ENCODE peak calls at places on chromosomes 7 and 10, in four cellular contexts. One of them, this sample, is unnamed.

GRCh38 chr7:81887098-81887497 is 117.3 kb upstream of the HGF start:
- DNase-seq in NCI-H1105 treated with DMSO at 0.1 percent for 48 hours: peak
- DNase-seq in smooth muscle cell of the brain vasculature: no peak
- DNase-seq in nucleus accumbens: no peak
- DNase-seq in this sample: peak

GRCh38 chr10:129614341-129614740 is 147.3 kb downstream of the MGMT start:
- DNase-seq in nucleus accumbens: no peak
- DNase-seq in smooth muscle cell of the brain vasculature: no peak
- DNase-seq in NCI-H1105 treated with DMSO at 0.1 percent for 48 hours: no peak
- DNase-seq in this sample: no peak

GRCh38 chr10:85510682-85511081 is 855.9 kb downstream of the GRID1 start:
- DNase-seq in nucleus accumbens: no peak
- DNase-seq in NCI-H1105 treated with DMSO at 0.1 percent for 48 hours: no peak
- DNase-seq in smooth muscle cell of the brain vasculature: no peak
- DNase-seq in this sample: no peak

GRCh38 chr10:75773139-75773801 is 341.8 kb downstream of the LRMDA start:
- DNase-seq in smooth muscle cell of the brain vasculature: peak
- DNase-seq in NCI-H1105 treated with DMSO at 0.1 percent for 48 hours: no peak
- DNase-seq in nucleus accumbens: no peak
- DNase-seq in this sample: peak

GRCh38 chr10:103641326-103641725 is 147.8 kb downstream of the NEURL1 start:
- DNase-seq in NCI-H1105 treated with DMSO at 0.1 percent for 48 hours: no peak
- DNase-seq in smooth muscle cell of the brain vasculature: no peak
- DNase-seq in nucleus accumbens: no peak
- DNase-seq in this sample: no peak

GRCh38 chr10:86801995-86802394 is 45.6 kb downstream of the BMPR1A start:
- DNase-seq in NCI-H1105 treated with DMSO at 0.1 percent for 48 hours: no peak
- DNase-seq in nucleus accumbens: no peak
- DNase-seq in smooth muscle cell of the brain vasculature: no peak
- DNase-seq in this sample: no peak

GRCh38 chr7:119929891-119930290 is 343.1 kb upstream of the KCND2 start:
- DNase-seq in NCI-H1105 treated with DMSO at 0.1 percent for 48 hours: no peak
- DNase-seq in smooth muscle cell of the brain vasculature: no peak
- DNase-seq in nucleus accumbens: no peak
- DNase-seq in this sample: no peak

GRCh38 chr10:110918269-110918632 is 729 bp downstream of the BBIP1 start:
- DNase-seq in nucleus accumbens: no peak
- DNase-seq in NCI-H1105 treated with DMSO at 0.1 percent for 48 hours: peak
- DNase-seq in smooth muscle cell of the brain vasculature: peak
- DNase-seq in this sample: peak

GRCh38 chr7:43876976-43877745 is 7.8 kb upstream of the MRPS24 start:
- DNase-seq in NCI-H1105 treated with DMSO at 0.1 percent for 48 hours: no peak
- DNase-seq in nucleus accumbens: no peak
- DNase-seq in smooth muscle cell of the brain vasculature: no peak
- DNase-seq in this sample: no peak

GRCh38 chr10:97550336-97551149 is 22.0 kb upstream of the ANKRD2 start:
- DNase-seq in NCI-H1105 treated with DMSO at 0.1 percent for 48 hours: no peak
- DNase-seq in nucleus accumbens: no peak
- DNase-seq in smooth muscle cell of the brain vasculature: no peak
- DNase-seq in this sample: no peak

GRCh38 chr10:63707254-63707910 is 186.2 kb downstream of the REEP3 start:
- DNase-seq in NCI-H1105 treated with DMSO at 0.1 percent for 48 hours: peak
- DNase-seq in smooth muscle cell of the brain vasculature: peak
- DNase-seq in nucleus accumbens: no peak
- DNase-seq in this sample: peak

GRCh38 chr10:11451640-11452260 is 159.7 kb downstream of the USP6NL start:
- DNase-seq in NCI-H1105 treated with DMSO at 0.1 percent for 48 hours: no peak
- DNase-seq in smooth muscle cell of the brain vasculature: no peak
- DNase-seq in nucleus accumbens: no peak
- DNase-seq in this sample: no peak

GRCh38 chr10:3623746-3624145 is 161.3 kb downstream of the KLF6 start:
- DNase-seq in smooth muscle cell of the brain vasculature: no peak
- DNase-seq in nucleus accumbens: no peak
- DNase-seq in NCI-H1105 treated with DMSO at 0.1 percent for 48 hours: no peak
- DNase-seq in this sample: peak

GRCh38 chr10:24873281-24873683 is 79.1 kb downstream of the PRTFDC1 start:
- DNase-seq in nucleus accumbens: no peak
- DNase-seq in smooth muscle cell of the brain vasculature: peak
- DNase-seq in NCI-H1105 treated with DMSO at 0.1 percent for 48 hours: no peak
- DNase-seq in this sample: peak

GRCh38 chr7:23530901-23531793 is 634 bp downstream of the TRA2A start:
- DNase-seq in nucleus accumbens: no peak
- DNase-seq in NCI-H1105 treated with DMSO at 0.1 percent for 48 hours: peak
- DNase-seq in smooth muscle cell of the brain vasculature: no peak
- DNase-seq in this sample: peak

GRCh38 chr7:57354195-57354594 is 95.8 kb upstream of the ZNF716 start:
- DNase-seq in NCI-H1105 treated with DMSO at 0.1 percent for 48 hours: no peak
- DNase-seq in nucleus accumbens: no peak
- DNase-seq in smooth muscle cell of the brain vasculature: no peak
- DNase-seq in this sample: no peak

GRCh38 chr7:155584763-155585531 is 38.6 kb upstream of the CNPY1 start:
- DNase-seq in nucleus accumbens: no peak
- DNase-seq in NCI-H1105 treated with DMSO at 0.1 percent for 48 hours: no peak
- DNase-seq in smooth muscle cell of the brain vasculature: no peak
- DNase-seq in this sample: peak

GRCh38 chr7:92695308-92696261 is 105.4 kb upstream of the FAM133B start:
- DNase-seq in smooth muscle cell of the brain vasculature: peak
- DNase-seq in NCI-H1105 treated with DMSO at 0.1 percent for 48 hours: no peak
- DNase-seq in nucleus accumbens: no peak
- DNase-seq in this sample: peak

GRCh38 chr10:34710391-34710751 is 104.7 kb downstream of the PARD3 start:
- DNase-seq in NCI-H1105 treated with DMSO at 0.1 percent for 48 hours: no peak
- DNase-seq in smooth muscle cell of the brain vasculature: no peak
- DNase-seq in nucleus accumbens: no peak
- DNase-seq in this sample: no peak

GRCh38 chr10:29535778-29536459 is 98.9 kb downstream of the SVIL start:
- DNase-seq in NCI-H1105 treated with DMSO at 0.1 percent for 48 hours: no peak
- DNase-seq in smooth muscle cell of the brain vasculature: no peak
- DNase-seq in nucleus accumbens: no peak
- DNase-seq in this sample: peak

GRCh38 chr7:1419310-1419634 is 40.0 kb downstream of the MICALL2 start:
- DNase-seq in smooth muscle cell of the brain vasculature: no peak
- DNase-seq in nucleus accumbens: no peak
- DNase-seq in NCI-H1105 treated with DMSO at 0.1 percent for 48 hours: no peak
- DNase-seq in this sample: no peak

GRCh38 chr10:132826524-132827422 is 40.8 kb upstream of the NKX6-2 start:
- DNase-seq in NCI-H1105 treated with DMSO at 0.1 percent for 48 hours: no peak
- DNase-seq in nucleus accumbens: no peak
- DNase-seq in smooth muscle cell of the brain vasculature: no peak
- DNase-seq in this sample: no peak

GRCh38 chr7:78683566-78683965 is 769.9 kb downstream of the MAGI2 start:
- DNase-seq in smooth muscle cell of the brain vasculature: no peak
- DNase-seq in NCI-H1105 treated with DMSO at 0.1 percent for 48 hours: no peak
- DNase-seq in nucleus accumbens: no peak
- DNase-seq in this sample: no peak

GRCh38 chr7:105932835-105933477 is 30.1 kb upstream of the CDHR3 start:
- DNase-seq in NCI-H1105 treated with DMSO at 0.1 percent for 48 hours: no peak
- DNase-seq in nucleus accumbens: no peak
- DNase-seq in smooth muscle cell of the brain vasculature: peak
- DNase-seq in this sample: no peak

GRCh38 chr10:97131702-97132101 is 54.1 kb downstream of the SLIT1 start:
- DNase-seq in smooth muscle cell of the brain vasculature: no peak
- DNase-seq in NCI-H1105 treated with DMSO at 0.1 percent for 48 hours: no peak
- DNase-seq in nucleus accumbens: no peak
- DNase-seq in this sample: no peak

GRCh38 chr10:47447740-47448139 is 36.2 kb downstream of the ANXA8 start:
- DNase-seq in smooth muscle cell of the brain vasculature: no peak
- DNase-seq in nucleus accumbens: no peak
- DNase-seq in NCI-H1105 treated with DMSO at 0.1 percent for 48 hours: no peak
- DNase-seq in this sample: no peak

GRCh38 chr7:70037171-70037933 is 439.1 kb downstream of the AUTS2 start:
- DNase-seq in smooth muscle cell of the brain vasculature: no peak
- DNase-seq in nucleus accumbens: no peak
- DNase-seq in NCI-H1105 treated with DMSO at 0.1 percent for 48 hours: no peak
- DNase-seq in this sample: no peak

GRCh38 chr7:11343818-11344413 is 370.2 kb downstream of the PHF14 start:
- DNase-seq in smooth muscle cell of the brain vasculature: no peak
- DNase-seq in nucleus accumbens: no peak
- DNase-seq in NCI-H1105 treated with DMSO at 0.1 percent for 48 hours: peak
- DNase-seq in this sample: peak

GRCh38 chr10:130456616-130457015 is 320.4 kb downstream of the GLRX3 start:
- DNase-seq in NCI-H1105 treated with DMSO at 0.1 percent for 48 hours: no peak
- DNase-seq in smooth muscle cell of the brain vasculature: no peak
- DNase-seq in nucleus accumbens: no peak
- DNase-seq in this sample: no peak

GRCh38 chr10:97024181-97025073 is 161.3 kb downstream of the SLIT1 start:
- DNase-seq in smooth muscle cell of the brain vasculature: peak
- DNase-seq in NCI-H1105 treated with DMSO at 0.1 percent for 48 hours: no peak
- DNase-seq in nucleus accumbens: no peak
- DNase-seq in this sample: peak

GRCh38 chr7:125654076-125654475 is 724.5 kb upstream of the POT1 start:
- DNase-seq in smooth muscle cell of the brain vasculature: no peak
- DNase-seq in nucleus accumbens: no peak
- DNase-seq in NCI-H1105 treated with DMSO at 0.1 percent for 48 hours: no peak
- DNase-seq in this sample: no peak

GRCh38 chr7:44769381-44770209 is 20.9 kb downstream of the ZMIZ2 start:
- DNase-seq in smooth muscle cell of the brain vasculature: no peak
- DNase-seq in NCI-H1105 treated with DMSO at 0.1 percent for 48 hours: no peak
- DNase-seq in nucleus accumbens: no peak
- DNase-seq in this sample: peak

GRCh38 chr7:78709658-78710057 is 743.8 kb downstream of the MAGI2 start:
- DNase-seq in smooth muscle cell of the brain vasculature: no peak
- DNase-seq in NCI-H1105 treated with DMSO at 0.1 percent for 48 hours: no peak
- DNase-seq in nucleus accumbens: no peak
- DNase-seq in this sample: no peak

GRCh38 chr7:75876126-75876881 is 2.5 kb upstream of the RHBDD2 start:
- DNase-seq in smooth muscle cell of the brain vasculature: no peak
- DNase-seq in NCI-H1105 treated with DMSO at 0.1 percent for 48 hours: no peak
- DNase-seq in nucleus accumbens: no peak
- DNase-seq in this sample: no peak

GRCh38 chr7:71216211-71216610 is 84.3 kb downstream of the GALNT17 start:
- DNase-seq in smooth muscle cell of the brain vasculature: no peak
- DNase-seq in nucleus accumbens: no peak
- DNase-seq in NCI-H1105 treated with DMSO at 0.1 percent for 48 hours: no peak
- DNase-seq in this sample: no peak

GRCh38 chr7:12092499-12093130 is 118.5 kb upstream of the TMEM106B start:
- DNase-seq in NCI-H1105 treated with DMSO at 0.1 percent for 48 hours: no peak
- DNase-seq in smooth muscle cell of the brain vasculature: no peak
- DNase-seq in nucleus accumbens: no peak
- DNase-seq in this sample: peak

GRCh38 chr10:27447540-27447939 is 56.6 kb upstream of the RAB18 start:
- DNase-seq in NCI-H1105 treated with DMSO at 0.1 percent for 48 hours: no peak
- DNase-seq in smooth muscle cell of the brain vasculature: no peak
- DNase-seq in nucleus accumbens: no peak
- DNase-seq in this sample: no peak

GRCh38 chr10:61812052-61812721 is 89.3 kb upstream of the ARID5B start:
- DNase-seq in smooth muscle cell of the brain vasculature: no peak
- DNase-seq in nucleus accumbens: no peak
- DNase-seq in NCI-H1105 treated with DMSO at 0.1 percent for 48 hours: no peak
- DNase-seq in this sample: no peak